ENCODE peak calls at places on chromosomes 4 and X, in four cellular contexts. V, O, G and L are unnamed samples.

GRCh38 chr4:85779165-85779564 is 304.2 kb downstream of the ARHGAP24 start:
- DNase-seq in V (peak), O (no peak), G (no peak), L (no peak)

GRCh38 chr4:80577991-80578390 is 242.5 kb downstream of the CFAP299 start:
- DNase-seq in V (peak), O (no peak), G (no peak), L (no peak)

GRCh38 chrX:12240491-12240890 is 102.2 kb downstream of the FRMPD4 start:
- DNase-seq in V (no peak), O (no peak), G (peak), L (no peak)

GRCh38 chr4:85825937-85826678 is 351.2 kb downstream of the ARHGAP24 start:
- DNase-seq in V (peak), O (no peak), G (no peak), L (no peak)

GRCh38 chrX:101483705-101484104 is 1.6 kb upstream of the ARMCX4 start:
- DNase-seq in V (no peak), O (no peak), G (no peak), L (no peak)

GRCh38 chrX:1500701-1501624 is 36.0 kb downstream of the P2RY8 start:
- DNase-seq in V (no peak), O (no peak), G (no peak), L (no peak)

GRCh38 chr4:163679189-163679588 is 184.7 kb downstream of the TMA16 start:
- DNase-seq in V (peak), O (no peak), G (peak), L (no peak)

GRCh38 chr4:94519925-94520789 is 68.4 kb downstream of the PDLIM5 start:
- DNase-seq in V (no peak), O (no peak), G (no peak), L (no peak)

GRCh38 chr4:99457676-99458075 is 22.5 kb upstream of the ADH7 start:
- DNase-seq in V (no peak), O (no peak), G (no peak), L (no peak)